ENCODE peak calls at places on chromosome 7, in ten cellular contexts. One of them, this sample, is unnamed.

GRCh38 chr7:2120251-2120660 is 112.5 kb downstream of the MAD1L1 start:
- DNase-seq in stomach: peak; percentile 39
- DNase-seq in prostate gland: no peak
- DNase-seq in IMR-90: no peak
- DNase-seq in sigmoid colon: no peak
- DNase-seq in uterus: no peak
- DNase-seq in heart left ventricle: no peak
- DNase-seq in Peyer's patch: no peak
- DNase-seq in endothelial cell of umbilical vein: no peak
- DNase-seq in ovary: no peak
- DNase-seq in this sample: no peak

GRCh38 chr7:150631084-150631824 is 931 bp downstream of the GIMAP6 start:
- DNase-seq in stomach: no peak
- DNase-seq in prostate gland: no peak
- DNase-seq in IMR-90: no peak
- DNase-seq in sigmoid colon: no peak
- DNase-seq in uterus: peak; percentile 51
- DNase-seq in heart left ventricle: peak; percentile 51
- DNase-seq in Peyer's patch: no peak
- DNase-seq in endothelial cell of umbilical vein: no peak
- DNase-seq in ovary: no peak
- DNase-seq in this sample: no peak

GRCh38 chr7:99665312-99665759 is 14.5 kb downstream of the CYP3A5 start:
- DNase-seq in stomach: no peak
- DNase-seq in prostate gland: no peak
- DNase-seq in IMR-90: no peak
- DNase-seq in sigmoid colon: no peak
- DNase-seq in uterus: no peak
- DNase-seq in heart left ventricle: no peak
- DNase-seq in Peyer's patch: no peak
- DNase-seq in endothelial cell of umbilical vein: no peak
- DNase-seq in ovary: no peak
- DNase-seq in this sample: no peak

GRCh38 chr7:33191326-33191725 is 62.0 kb downstream of the BBS9 start:
- DNase-seq in stomach: peak; percentile 26
- DNase-seq in prostate gland: no peak
- DNase-seq in IMR-90: no peak
- DNase-seq in sigmoid colon: no peak
- DNase-seq in uterus: no peak
- DNase-seq in heart left ventricle: no peak
- DNase-seq in Peyer's patch: no peak
- DNase-seq in endothelial cell of umbilical vein: no peak
- DNase-seq in ovary: no peak
- DNase-seq in this sample: no peak

GRCh38 chr7:4282434-4283223 is 399.5 kb upstream of the FOXK1 start:
- DNase-seq in stomach: no peak
- DNase-seq in prostate gland: no peak
- DNase-seq in IMR-90: peak; percentile 8
- DNase-seq in sigmoid colon: no peak
- DNase-seq in uterus: no peak
- DNase-seq in heart left ventricle: no peak
- DNase-seq in Peyer's patch: no peak
- DNase-seq in endothelial cell of umbilical vein: no peak
- DNase-seq in ovary: no peak
- DNase-seq in this sample: no peak

GRCh38 chr7:140082770-140083169 is 20.0 kb upstream of the PARP12 start:
- DNase-seq in stomach: no peak
- DNase-seq in prostate gland: no peak
- DNase-seq in IMR-90: no peak
- DNase-seq in sigmoid colon: no peak
- DNase-seq in uterus: no peak
- DNase-seq in heart left ventricle: no peak
- DNase-seq in Peyer's patch: no peak
- DNase-seq in endothelial cell of umbilical vein: no peak
- DNase-seq in ovary: no peak
- DNase-seq in this sample: no peak

GRCh38 chr7:71775648-71776047 is 636.5 kb downstream of the CALN1 start:
- DNase-seq in stomach: no peak
- DNase-seq in prostate gland: no peak
- DNase-seq in IMR-90: no peak
- DNase-seq in sigmoid colon: no peak
- DNase-seq in uterus: no peak
- DNase-seq in heart left ventricle: no peak
- DNase-seq in Peyer's patch: no peak
- DNase-seq in endothelial cell of umbilical vein: no peak
- DNase-seq in ovary: no peak
- DNase-seq in this sample: no peak

GRCh38 chr7:30395676-30396075 is 82.9 kb downstream of the NOD1 start:
- DNase-seq in stomach: no peak
- DNase-seq in prostate gland: no peak
- DNase-seq in IMR-90: no peak
- DNase-seq in sigmoid colon: no peak
- DNase-seq in uterus: no peak
- DNase-seq in heart left ventricle: no peak
- DNase-seq in Peyer's patch: no peak
- DNase-seq in endothelial cell of umbilical vein: no peak
- DNase-seq in ovary: no peak
- DNase-seq in this sample: no peak

GRCh38 chr7:44154703-44155102 is 13.6 kb upstream of the MYL7 start:
- DNase-seq in stomach: no peak
- DNase-seq in prostate gland: no peak
- DNase-seq in IMR-90: no peak
- DNase-seq in sigmoid colon: peak; percentile 18
- DNase-seq in uterus: no peak
- DNase-seq in heart left ventricle: no peak
- DNase-seq in Peyer's patch: no peak
- DNase-seq in endothelial cell of umbilical vein: no peak
- DNase-seq in ovary: no peak
- DNase-seq in this sample: no peak

GRCh38 chr7:82859106-82859850 is 303.4 kb downstream of the PCLO start:
- DNase-seq in stomach: no peak
- DNase-seq in prostate gland: no peak
- DNase-seq in IMR-90: peak; percentile 1
- DNase-seq in sigmoid colon: no peak
- DNase-seq in uterus: no peak
- DNase-seq in heart left ventricle: no peak
- DNase-seq in Peyer's patch: no peak
- DNase-seq in endothelial cell of umbilical vein: peak; percentile 65
- DNase-seq in ovary: no peak
- DNase-seq in this sample: no peak

GRCh38 chr7:78134256-78134655 is 335.7 kb downstream of the PHTF2 start:
- DNase-seq in stomach: no peak
- DNase-seq in prostate gland: no peak
- DNase-seq in IMR-90: peak; percentile 88
- DNase-seq in sigmoid colon: no peak
- DNase-seq in uterus: no peak
- DNase-seq in heart left ventricle: no peak
- DNase-seq in Peyer's patch: no peak
- DNase-seq in endothelial cell of umbilical vein: peak; percentile 24
- DNase-seq in ovary: no peak
- DNase-seq in this sample: no peak

GRCh38 chr7:131648491-131648890 is 92.1 kb upstream of the PODXL start:
- DNase-seq in stomach: no peak
- DNase-seq in prostate gland: no peak
- DNase-seq in IMR-90: no peak
- DNase-seq in sigmoid colon: peak; percentile 74
- DNase-seq in uterus: peak; percentile 63
- DNase-seq in heart left ventricle: no peak
- DNase-seq in Peyer's patch: no peak
- DNase-seq in endothelial cell of umbilical vein: no peak
- DNase-seq in ovary: no peak
- DNase-seq in this sample: no peak

GRCh38 chr7:116315293-116315692 is 105.0 kb downstream of the TES start:
- DNase-seq in stomach: no peak
- DNase-seq in prostate gland: peak; percentile 21
- DNase-seq in IMR-90: peak; percentile 68
- DNase-seq in sigmoid colon: no peak
- DNase-seq in uterus: no peak
- DNase-seq in heart left ventricle: no peak
- DNase-seq in Peyer's patch: no peak
- DNase-seq in endothelial cell of umbilical vein: peak; percentile 26
- DNase-seq in ovary: no peak
- DNase-seq in this sample: no peak
- H3K27ac ChIP-seq in stomach: peak overlapping the region; percentile 64
- H3K27ac ChIP-seq in prostate gland: no peak overlapping the region
- H3K27ac ChIP-seq in IMR-90: peak overlapping the region; percentile 14
- H3K27ac ChIP-seq in sigmoid colon: peak overlapping the region; percentile 74
- H3K27ac ChIP-seq in uterus: no peak overlapping the region
- H3K27ac ChIP-seq in heart left ventricle: peak overlapping the region; percentile 78
- H3K27ac ChIP-seq in Peyer's patch: no peak overlapping the region
- H3K27ac ChIP-seq in endothelial cell of umbilical vein: peak overlapping the region; percentile 97
- H3K27ac ChIP-seq in ovary: no peak overlapping the region
- H3K27ac ChIP-seq in this sample: no peak overlapping the region

GRCh38 chr7:123661765-123662164 is 6.1 kb downstream of the LMOD2 start:
- DNase-seq in stomach: no peak
- DNase-seq in prostate gland: no peak
- DNase-seq in IMR-90: no peak
- DNase-seq in sigmoid colon: no peak
- DNase-seq in uterus: no peak
- DNase-seq in heart left ventricle: no peak
- DNase-seq in Peyer's patch: no peak
- DNase-seq in endothelial cell of umbilical vein: no peak
- DNase-seq in ovary: no peak
- DNase-seq in this sample: no peak
- TF ChIP-seq POLR2A in stomach: no peak
- TF ChIP-seq POLR2A in prostate gland: no peak
- TF ChIP-seq POLR2A in IMR-90: no peak
- TF ChIP-seq POLR2A in sigmoid colon: no peak
- TF ChIP-seq POLR2A in uterus: no peak
- TF ChIP-seq POLR2A in heart left ventricle: no peak
- TF ChIP-seq POLR2A in Peyer's patch: no peak
- TF ChIP-seq POLR2A in endothelial cell of umbilical vein: no peak
- TF ChIP-seq POLR2A in ovary: no peak
- TF ChIP-seq POLR2A in this sample: no peak

DNA sequence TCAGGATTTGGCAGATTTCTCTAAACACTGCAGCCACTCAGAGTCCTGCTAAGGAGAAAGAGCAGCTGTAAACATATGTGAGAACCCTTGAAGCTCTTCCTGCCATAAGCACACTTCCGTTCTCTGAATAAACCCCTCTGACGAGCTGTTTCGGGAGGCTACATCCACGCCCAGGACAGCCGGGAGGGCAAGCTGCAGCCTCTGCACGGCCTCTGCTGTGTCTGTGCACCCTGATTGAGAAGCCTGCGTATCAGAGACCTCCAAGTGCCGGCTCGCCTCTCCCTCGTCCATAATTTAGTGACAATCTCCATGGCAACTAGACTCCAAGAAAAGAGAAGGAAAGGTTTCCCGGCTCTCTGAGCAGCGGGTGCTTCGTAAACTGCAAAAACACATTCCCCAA is 114.4 kb downstream of the PTPRN2 start:
- DNase-seq in stomach: no peak
- DNase-seq in prostate gland: no peak
- DNase-seq in IMR-90: no peak
- DNase-seq in sigmoid colon: no peak
- DNase-seq in uterus: no peak
- DNase-seq in heart left ventricle: no peak
- DNase-seq in Peyer's patch: no peak
- DNase-seq in endothelial cell of umbilical vein: no peak
- DNase-seq in ovary: no peak
- DNase-seq in this sample: no peak
- H3K4me3 ChIP-seq in stomach: no peak overlapping the region
- H3K4me3 ChIP-seq in prostate gland: no peak overlapping the region
- H3K4me3 ChIP-seq in IMR-90: no peak overlapping the region
- H3K4me3 ChIP-seq in sigmoid colon: no peak overlapping the region
- H3K4me3 ChIP-seq in uterus: no peak overlapping the region
- H3K4me3 ChIP-seq in heart left ventricle: no peak overlapping the region
- H3K4me3 ChIP-seq in Peyer's patch: no peak overlapping the region
- H3K4me3 ChIP-seq in endothelial cell of umbilical vein: no peak overlapping the region
- H3K4me3 ChIP-seq in ovary: no peak overlapping the region
- H3K4me3 ChIP-seq in this sample: no peak overlapping the region

GRCh38 chr7:108321359-108321758 is 134.9 kb downstream of the NRCAM start:
- DNase-seq in stomach: no peak
- DNase-seq in prostate gland: no peak
- DNase-seq in IMR-90: no peak
- DNase-seq in sigmoid colon: no peak
- DNase-seq in uterus: no peak
- DNase-seq in heart left ventricle: no peak
- DNase-seq in Peyer's patch: no peak
- DNase-seq in endothelial cell of umbilical vein: no peak
- DNase-seq in ovary: no peak
- DNase-seq in this sample: no peak

GRCh38 chr7:108326938-108327337 is 129.3 kb downstream of the NRCAM start:
- DNase-seq in stomach: no peak
- DNase-seq in prostate gland: no peak
- DNase-seq in IMR-90: no peak
- DNase-seq in sigmoid colon: no peak
- DNase-seq in uterus: no peak
- DNase-seq in heart left ventricle: no peak
- DNase-seq in Peyer's patch: no peak
- DNase-seq in endothelial cell of umbilical vein: no peak
- DNase-seq in ovary: no peak
- DNase-seq in this sample: no peak

GRCh38 chr7:108322899-108323298 is 133.3 kb downstream of the NRCAM start:
- DNase-seq in stomach: no peak
- DNase-seq in prostate gland: no peak
- DNase-seq in IMR-90: no peak
- DNase-seq in sigmoid colon: no peak
- DNase-seq in uterus: no peak
- DNase-seq in heart left ventricle: no peak
- DNase-seq in Peyer's patch: no peak
- DNase-seq in endothelial cell of umbilical vein: no peak
- DNase-seq in ovary: no peak
- DNase-seq in this sample: no peak

GRCh38 chr7:108323305-108323832 is 132.9 kb downstream of the NRCAM start:
- DNase-seq in stomach: no peak
- DNase-seq in prostate gland: no peak
- DNase-seq in IMR-90: no peak
- DNase-seq in sigmoid colon: no peak
- DNase-seq in uterus: no peak
- DNase-seq in heart left ventricle: no peak
- DNase-seq in Peyer's patch: no peak
- DNase-seq in endothelial cell of umbilical vein: no peak
- DNase-seq in ovary: no peak
- DNase-seq in this sample: no peak

DNA sequence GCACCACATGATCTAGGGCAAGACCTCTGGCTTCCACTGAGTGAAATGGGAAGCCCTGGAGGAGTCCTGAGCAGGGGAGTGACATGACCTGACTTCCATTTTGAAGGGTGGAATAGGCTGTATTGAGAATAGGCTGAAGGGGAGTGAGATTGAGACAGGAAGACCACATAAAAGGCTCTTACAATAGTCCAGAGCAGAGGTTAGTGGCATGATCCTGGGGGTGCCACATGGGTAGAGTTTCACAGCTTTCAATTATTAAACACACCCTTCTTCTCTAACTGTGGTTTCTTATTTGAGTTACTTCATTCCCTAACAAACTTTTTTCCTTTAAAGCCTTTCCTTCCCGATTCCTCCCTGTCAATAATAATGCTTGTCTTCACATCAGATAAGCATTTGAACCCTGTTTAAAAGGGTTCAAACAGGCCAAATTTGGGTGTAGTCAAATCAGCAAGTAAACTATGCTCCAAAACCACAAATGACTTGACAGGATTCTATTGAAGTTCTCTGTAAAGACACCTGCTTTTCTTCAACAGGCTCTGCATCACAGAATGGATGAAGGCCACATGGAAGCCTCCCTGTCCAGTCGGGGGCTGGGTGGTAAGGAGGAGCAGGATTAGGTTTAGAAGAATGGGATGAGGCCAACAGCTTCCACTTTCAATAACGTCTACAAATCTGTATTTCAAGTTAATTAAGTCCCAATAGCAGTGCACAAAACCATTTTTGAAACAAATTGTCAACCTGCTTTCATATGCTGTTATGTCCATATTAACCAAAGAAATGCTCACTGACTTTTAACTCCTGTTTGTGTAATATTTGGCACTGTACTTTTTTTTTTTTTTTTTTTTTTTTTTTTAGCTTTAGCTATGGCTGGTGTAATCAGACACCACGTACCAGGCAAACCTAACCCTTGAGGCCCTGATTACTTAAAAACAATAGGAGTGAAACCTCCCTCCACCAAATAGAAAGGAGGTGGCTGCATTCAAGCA is 131.9 kb downstream of the NRCAM start:
- DNase-seq in stomach: no peak
- DNase-seq in prostate gland: no peak
- DNase-seq in IMR-90: no peak
- DNase-seq in sigmoid colon: no peak
- DNase-seq in uterus: no peak
- DNase-seq in heart left ventricle: no peak
- DNase-seq in Peyer's patch: no peak
- DNase-seq in endothelial cell of umbilical vein: no peak
- DNase-seq in ovary: no peak
- DNase-seq in this sample: no peak
- H3K27ac ChIP-seq in stomach: no peak overlapping the region
- H3K27ac ChIP-seq in prostate gland: no peak overlapping the region
- H3K27ac ChIP-seq in IMR-90: no peak overlapping the region
- H3K27ac ChIP-seq in sigmoid colon: no peak overlapping the region
- H3K27ac ChIP-seq in uterus: no peak overlapping the region
- H3K27ac ChIP-seq in heart left ventricle: no peak overlapping the region
- H3K27ac ChIP-seq in Peyer's patch: no peak overlapping the region
- H3K27ac ChIP-seq in endothelial cell of umbilical vein: no peak overlapping the region
- H3K27ac ChIP-seq in ovary: no peak overlapping the region
- H3K27ac ChIP-seq in this sample: no peak overlapping the region

This sample was measured in body of pancreas.